ENCODE peak calls at places on chromosomes 3 and 15, in four cellular contexts. X, K, O and G are unnamed samples.

GRCh38 chr15:100328796-100329195 is 13.0 kb downstream of the ADAMTS17 start:
- DNase-seq in X (no peak), K (no peak), O (no peak), G (no peak)

GRCh38 chr3:150830094-150830681 is 67.2 kb upstream of the SIAH2 start:
- DNase-seq in X (no peak), K (no peak), O (no peak), G (no peak)

GRCh38 chr3:111236833-111237713 is 165.5 kb downstream of the NECTIN3 start:
- DNase-seq in X (no peak), K (no peak), O (no peak), G (no peak)

GRCh38 chr15:30791239-30791638 is 112.5 kb upstream of the FAN1 start:
- DNase-seq in X (no peak), K (peak; percentile 75), O (no peak), G (no peak)

GRCh38 chr3:127736801-127737539 is 64.2 kb downstream of the ABTB1 start:
- DNase-seq in X (no peak), K (no peak), O (no peak), G (no peak)

GRCh38 chr15:83398591-83398990 is 48.5 kb upstream of the SH3GL3 start:
- DNase-seq in X (no peak), K (no peak), O (no peak), G (no peak)

GRCh38 chr15:36332301-36332700 is 247.1 kb upstream of the CDIN1 start:
- DNase-seq in X (no peak), K (no peak), O (no peak), G (no peak)

GRCh38 chr3:195697582-195698324 is 23.0 kb upstream of the MUC20 start:
- DNase-seq in X (peak; percentile 35), K (no peak), O (peak; percentile 43), G (no peak)

GRCh38 chr15:64354683-64355558 is 1.1 kb downstream of the CSNK1G1 start:
- DNase-seq in X (peak; percentile 8), K (no peak), O (no peak), G (no peak)

GRCh38 chr3:160804762-160805161 is 48.7 kb downstream of the PPM1L start:
- DNase-seq in X (no peak), K (no peak), O (peak; percentile 63), G (no peak)

GRCh38 chr3:160265088-160265487 is 39.9 kb downstream of the C3orf80 start:
- DNase-seq in X (no peak), K (no peak), O (no peak), G (no peak)

GRCh38 chr3:197132916-197133530 is 103.4 kb upstream of the MELTF start:
- DNase-seq in X (no peak), K (no peak), O (no peak), G (no peak)

GRCh38 chr15:75452364-75452967 is 976 bp upstream of the SIN3A start:
- DNase-seq in X (peak; percentile 70), K (peak; percentile 77), O (peak; percentile 91), G (peak; percentile 62)

GRCh38 chr3:126432901-126433480 is 38.3 kb downstream of the CFAP100 start:
- DNase-seq in X (no peak), K (no peak), O (no peak), G (no peak)

DNA sequence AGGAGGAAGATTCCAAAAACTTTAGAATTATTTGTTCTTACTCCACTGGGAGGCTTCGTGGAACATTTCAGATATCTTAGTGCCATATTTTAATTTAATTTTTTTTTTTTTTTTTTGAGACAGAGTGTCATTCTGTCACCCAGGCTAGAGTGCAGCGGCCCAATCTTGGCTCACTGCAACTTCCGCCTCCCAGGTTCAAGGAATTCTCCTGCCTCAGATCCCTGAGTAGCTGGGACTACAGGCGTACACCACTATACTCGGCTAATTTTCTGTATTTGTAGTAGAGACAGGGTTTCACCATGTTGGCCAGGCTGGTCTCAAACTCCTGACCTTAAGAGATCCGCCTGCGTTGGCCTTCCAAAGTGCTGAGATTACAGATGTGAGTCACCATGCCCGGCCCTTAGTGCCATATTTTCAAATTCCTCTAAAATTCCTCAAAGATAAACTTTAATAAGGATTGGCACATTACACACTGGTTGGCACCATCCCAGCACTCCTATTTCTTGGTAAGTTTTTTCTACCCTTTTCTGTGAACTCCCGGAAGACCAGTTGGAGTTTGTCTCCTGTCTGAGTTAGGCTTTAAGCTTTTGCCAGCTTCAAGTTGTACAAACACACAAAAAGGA is 693.7 kb downstream of the MCTP2 start:
- DNase-seq in X (no peak), K (no peak), O (peak; percentile 77), G (no peak)
- H3K9me3 ChIP-seq in X (no peaks in the 10 kb centered on the region), K (no peaks in the 10 kb centered on the region), O (no peaks in the 10 kb centered on the region), G (no peaks in the 10 kb centered on the region)

DNA sequence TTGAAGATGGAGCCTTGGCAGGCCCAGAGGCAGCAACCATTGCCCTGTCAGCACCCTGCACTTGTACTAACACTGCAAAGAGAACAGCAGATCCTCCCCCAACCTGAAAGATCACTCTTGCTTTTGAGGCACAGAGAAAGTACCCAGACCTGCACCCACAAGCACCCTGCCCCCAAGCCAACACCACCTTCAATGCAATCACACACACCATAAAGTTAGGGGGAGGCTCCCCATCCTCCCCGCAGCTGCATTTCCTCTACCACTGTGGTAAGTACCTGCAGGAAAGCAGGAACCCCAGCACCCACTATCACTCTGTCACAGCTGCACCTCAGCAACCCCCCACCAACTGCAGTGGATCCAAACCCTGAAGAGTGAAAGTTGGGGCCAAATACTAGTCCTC is 12.0 kb downstream of the OR5K3 start:
- DNase-seq in X (no peak), K (no peak), O (no peak), G (no peak)
- H3K9me3 ChIP-seq in X (peaks cover 4% of the 10 kb centered on the region), K (peaks cover 5% of the 10 kb centered on the region), O (peaks cover 8% of the 10 kb centered on the region), G (peaks cover 18% of the 10 kb centered on the region)

GRCh38 chr15:25056484-25057429 is 102.0 kb downstream of the SNRPN start:
- DNase-seq in X (no peak), K (peak; percentile 14), O (no peak), G (no peak)

GRCh38 chr15:25055356-25056068 is 100.7 kb downstream of the SNRPN start:
- DNase-seq in X (no peak), K (peak; percentile 10), O (no peak), G (no peak)

GRCh38 chr15:25053000-25053815 is 98.4 kb downstream of the SNRPN start:
- DNase-seq in X (no peak), K (no peak), O (no peak), G (no peak)

GRCh38 chr15:25054329-25054728 is 99.5 kb downstream of the SNRPN start:
- DNase-seq in X (no peak), K (no peak), O (no peak), G (no peak)

DNA sequence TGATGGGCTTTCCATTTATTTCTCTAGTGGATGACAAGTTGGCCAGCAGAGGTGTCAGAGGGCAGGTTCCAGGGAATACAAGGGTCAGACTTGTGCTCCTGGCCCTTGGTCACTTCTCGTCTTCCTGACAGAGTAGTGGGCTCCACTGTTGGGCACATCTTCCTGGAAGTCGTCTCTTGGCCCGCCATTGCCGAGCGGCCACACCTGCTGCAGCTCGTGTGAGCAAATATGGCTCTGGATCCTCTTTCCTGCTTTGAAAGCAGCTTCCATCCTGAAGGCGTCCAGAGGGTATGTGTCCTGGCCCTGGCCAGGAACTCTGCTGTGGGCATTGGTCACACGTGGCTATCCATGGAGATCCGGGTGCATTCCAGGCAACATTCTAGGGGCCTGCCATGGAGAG is 100.2 kb downstream of the SNRPN start:
- DNase-seq in X (no peak), K (no peak), O (no peak), G (no peak)
- H3K9me3 ChIP-seq in X (peaks cover 100% of the 10 kb centered on the region), K (peaks cover 93% of the 10 kb centered on the region), O (peaks cover 94% of the 10 kb centered on the region), G (peaks cover 68% of the 10 kb centered on the region)

GRCh38 chr15:24986653-24987052 is 31.9 kb downstream of the SNRPN start:
- DNase-seq in X (no peak), K (no peak), O (no peak), G (no peak)
- H3K9me3 ChIP-seq in X (no peaks in the 10 kb centered on the region), K (no peaks in the 10 kb centered on the region), O (peaks cover 4% of the 10 kb centered on the region), G (peaks cover 4% of the 10 kb centered on the region)